ENCODE peak calls at places on chromosomes 1 and 21, in eight cellular contexts. U is H54, L is lower leg skin, W is GM12878, O is IMR-90, I is heart left ventricle, Z is prostate gland, K is tibial nerve. F is an unnamed sample.

GRCh38 chr1:111441573-111442192 is 7.4 kb downstream of the WDR77 start:
- DNase-seq in U (no peak), L (no peak), W (no peak), O (peak), I (no peak), Z (no peak), K (no peak), F (peak)

GRCh38 chr1:228021526-228022030 is 14.8 kb downstream of the WNT3A start:
- DNase-seq in U (no peak), L (no peak), W (no peak), O (peak), I (peak), Z (no peak), K (no peak), F (no peak)

GRCh38 chr21:32001390-32001789 is 128.6 kb downstream of the HUNK start:
- DNase-seq in U (no peak), L (no peak), W (no peak), O (no peak), I (no peak), Z (no peak), K (no peak), F (no peak)

GRCh38 chr1:24416666-24417391 is 1.2 kb downstream of the NIPAL3 start:
- DNase-seq in U (peak), L (no peak), W (peak), O (peak), I (no peak), Z (no peak), K (no peak), F (peak)

GRCh38 chr1:111101854-111102642 is 37.8 kb downstream of the DRAM2 start:
- DNase-seq in U (no peak), L (no peak), W (no peak), O (no peak), I (no peak), Z (no peak), K (no peak), F (no peak)

GRCh38 chr1:164637461-164638375 is 78.7 kb downstream of the PBX1 start:
- DNase-seq in U (peak), L (no peak), W (no peak), O (peak), I (peak), Z (no peak), K (no peak), F (no peak)

GRCh38 chr1:70288171-70288570 is 66.4 kb downstream of the ANKRD13C start:
- DNase-seq in U (no peak), L (no peak), W (no peak), O (peak), I (no peak), Z (no peak), K (no peak), F (no peak)

GRCh38 chr1:230698130-230698529 is 15.8 kb downstream of the AGT start:
- DNase-seq in U (no peak), L (no peak), W (no peak), O (no peak), I (no peak), Z (no peak), K (no peak), F (no peak)

GRCh38 chr1:192477630-192478029 is 97.9 kb upstream of the RGS1 start:
- DNase-seq in U (no peak), L (no peak), W (peak), O (peak), I (no peak), Z (no peak), K (no peak), F (peak)

GRCh38 chr1:243890576-243890975 is 40.5 kb upstream of the AKT3 start:
- DNase-seq in U (no peak), L (no peak), W (no peak), O (peak), I (no peak), Z (no peak), K (no peak), F (no peak)

GRCh38 chr21:38380391-38381137 is 117.7 kb downstream of the ERG start:
- DNase-seq in U (no peak), L (no peak), W (no peak), O (peak), I (no peak), Z (no peak), K (no peak), F (peak)

GRCh38 chr1:15075812-15076211 is 77.7 kb upstream of the TMEM51 start:
- DNase-seq in U (no peak), L (no peak), W (no peak), O (no peak), I (peak), Z (no peak), K (no peak), F (no peak)

GRCh38 chr1:118827207-118827606 is 160.9 kb downstream of the TBX15 start:
- DNase-seq in U (no peak), L (no peak), W (no peak), O (no peak), I (no peak), Z (no peak), K (no peak), F (no peak)

GRCh38 chr1:41751804-41752513 is 166.8 kb downstream of the HIVEP3 start:
- DNase-seq in U (peak), L (no peak), W (peak), O (peak), I (no peak), Z (no peak), K (no peak), F (peak)

GRCh38 chr1:197671140-197671539 is 104.1 kb downstream of the DENND1B start:
- DNase-seq in U (no peak), L (no peak), W (no peak), O (peak), I (no peak), Z (no peak), K (no peak), F (no peak)

GRCh38 chr1:237789619-237790018 is 101.1 kb downstream of the ZP4 start:
- DNase-seq in U (no peak), L (no peak), W (no peak), O (no peak), I (no peak), Z (no peak), K (no peak), F (no peak)

GRCh38 chr1:223504741-223505140 is 111.5 kb downstream of the CCDC185 start:
- DNase-seq in U (peak), L (no peak), W (no peak), O (peak), I (no peak), Z (no peak), K (no peak), F (no peak)

GRCh38 chr1:245113649-245114048 is 41.1 kb upstream of the KIF26B start:
- DNase-seq in U (no peak), L (no peak), W (no peak), O (no peak), I (no peak), Z (no peak), K (no peak), F (no peak)

GRCh38 chr1:81430955-81431646 is 369.6 kb upstream of the ADGRL2 start:
- DNase-seq in U (no peak), L (no peak), W (peak), O (no peak), I (no peak), Z (no peak), K (no peak), F (no peak)

GRCh38 chr1:116224561-116224960 is 113.4 kb downstream of the MAB21L3 start:
- DNase-seq in U (no peak), L (no peak), W (no peak), O (no peak), I (no peak), Z (no peak), K (no peak), F (no peak)

GRCh38 chr1:216215169-216215568 is 208.1 kb downstream of the USH2A start:
- DNase-seq in U (no peak), L (no peak), W (no peak), O (peak), I (no peak), Z (no peak), K (no peak), F (no peak)

GRCh38 chr1:184664042-184664659 is 90.5 kb downstream of the EDEM3 start:
- DNase-seq in U (peak), L (peak), W (no peak), O (peak), I (peak), Z (peak), K (peak), F (peak)

GRCh38 chr1:246394121-246394520 is 113.0 kb downstream of the SMYD3 start:
- DNase-seq in U (no peak), L (no peak), W (no peak), O (peak), I (no peak), Z (no peak), K (no peak), F (no peak)

GRCh38 chr1:22139817-22140216 is 3.1 kb downstream of the WNT4 start:
- DNase-seq in U (no peak), L (no peak), W (no peak), O (no peak), I (no peak), Z (no peak), K (no peak), F (no peak)

GRCh38 chr1:175844877-175845276 is 101.5 kb upstream of the TNR start:
- DNase-seq in U (no peak), L (no peak), W (no peak), O (no peak), I (no peak), Z (no peak), K (no peak), F (no peak)

GRCh38 chr1:71135571-71135970 is 54.7 kb upstream of the ZRANB2 start:
- DNase-seq in U (no peak), L (no peak), W (no peak), O (no peak), I (no peak), Z (no peak), K (no peak), F (no peak)

GRCh38 chr1:41218152-41218551 is 24.0 kb downstream of the SCMH1 start:
- DNase-seq in U (no peak), L (no peak), W (no peak), O (no peak), I (no peak), Z (no peak), K (no peak), F (no peak)

DNA sequence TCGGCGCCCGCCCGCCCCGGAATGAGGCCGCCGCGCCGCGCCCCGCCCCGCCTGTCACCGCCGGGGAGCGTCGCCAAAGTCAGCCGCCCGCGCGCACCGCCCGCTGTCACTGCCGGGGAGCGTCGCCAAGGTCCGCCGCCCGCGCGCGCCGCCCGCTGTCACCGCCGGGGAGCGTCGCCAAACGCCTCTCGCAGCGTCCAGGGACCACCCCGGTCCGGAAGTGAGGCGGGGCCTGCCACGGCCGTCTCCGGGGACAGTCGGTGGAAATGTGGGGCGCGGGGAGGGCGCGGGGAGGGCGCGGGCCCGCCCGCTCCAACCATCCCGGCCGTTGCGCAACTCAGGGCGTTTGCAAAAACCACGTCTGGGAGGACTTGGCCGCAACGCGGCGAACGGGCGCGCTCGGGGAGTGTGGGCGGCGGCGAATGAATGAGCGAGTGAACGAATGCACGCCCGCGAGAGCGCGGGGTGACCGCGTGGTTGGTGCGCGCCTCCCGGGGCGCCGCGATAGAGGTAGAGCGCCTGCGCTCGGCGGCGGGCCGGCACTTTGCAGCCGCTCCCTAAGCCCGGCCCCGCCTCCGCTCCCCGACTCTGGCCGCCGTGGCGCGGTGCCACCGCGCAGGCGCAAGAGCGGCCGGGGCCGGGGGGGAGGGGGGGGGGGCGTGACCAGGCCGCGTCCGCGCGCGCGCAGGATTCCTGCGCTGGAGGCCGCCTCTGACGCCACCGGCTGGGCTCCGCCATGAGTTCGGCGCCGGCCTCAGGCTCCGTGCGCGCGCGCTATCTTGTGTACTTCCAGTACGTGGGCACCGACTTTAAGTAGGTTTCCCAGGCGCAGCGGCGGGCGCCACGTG is at the start of the genes ACAP3 and PUSL1:
- DNase-seq in U (peak), L (peak), W (peak), O (peak), I (peak), Z (peak), K (peak), F (peak)
- TF ChIP-seq POLR2A in U (peak), L (no peak), W (peak), O (peak), I (no peak), Z (peak), K (peak), F (peak)

DNA sequence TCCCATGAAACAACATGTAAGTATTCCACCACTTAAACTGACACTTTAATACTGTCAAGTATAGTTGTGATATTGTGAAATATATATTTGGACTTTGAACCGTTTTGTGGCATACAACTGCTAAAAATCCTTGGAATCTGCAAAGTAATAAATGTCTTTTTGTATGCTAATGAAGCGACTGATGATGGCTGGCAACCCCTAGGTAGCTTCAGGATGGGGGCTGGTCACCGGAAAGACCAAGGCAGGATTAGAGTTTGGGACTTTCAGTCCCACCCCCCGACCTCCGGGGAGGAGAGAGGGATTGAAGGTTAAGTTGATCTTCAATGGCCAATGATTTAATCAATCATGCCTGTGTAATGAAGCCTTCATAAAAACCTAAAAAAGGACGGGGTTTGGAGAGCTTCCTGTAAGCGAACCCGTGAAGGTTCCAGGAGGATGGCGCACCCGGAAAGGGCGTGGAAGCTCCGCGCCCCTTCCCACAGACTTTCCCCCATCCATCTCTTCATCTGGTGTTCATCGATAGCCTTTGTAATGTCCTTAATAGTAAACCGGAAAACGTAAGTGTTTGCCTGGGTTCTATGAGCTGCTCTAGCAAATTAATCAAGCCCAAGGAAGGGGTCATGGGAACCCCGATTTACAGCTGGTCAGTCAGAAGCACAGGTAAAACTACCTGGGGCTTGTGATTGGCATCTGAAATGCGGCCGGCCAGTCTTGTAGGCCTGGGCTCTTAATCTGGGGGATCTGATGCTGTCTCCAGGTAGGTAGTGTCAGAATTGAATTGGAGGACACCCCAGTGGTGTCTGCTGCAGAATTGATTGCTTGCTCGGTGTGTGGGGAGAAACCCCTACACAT is 1.8 kb upstream of the ZNF281 start:
- DNase-seq in U (no peak), L (no peak), W (no peak), O (no peak), I (no peak), Z (no peak), K (no peak), F (no peak)
- TF ChIP-seq POLR2A in U (no peak), L (no peak), W (no peak), O (no peak), I (no peak), Z (no peak), K (no peak), F (no peak)

DNA sequence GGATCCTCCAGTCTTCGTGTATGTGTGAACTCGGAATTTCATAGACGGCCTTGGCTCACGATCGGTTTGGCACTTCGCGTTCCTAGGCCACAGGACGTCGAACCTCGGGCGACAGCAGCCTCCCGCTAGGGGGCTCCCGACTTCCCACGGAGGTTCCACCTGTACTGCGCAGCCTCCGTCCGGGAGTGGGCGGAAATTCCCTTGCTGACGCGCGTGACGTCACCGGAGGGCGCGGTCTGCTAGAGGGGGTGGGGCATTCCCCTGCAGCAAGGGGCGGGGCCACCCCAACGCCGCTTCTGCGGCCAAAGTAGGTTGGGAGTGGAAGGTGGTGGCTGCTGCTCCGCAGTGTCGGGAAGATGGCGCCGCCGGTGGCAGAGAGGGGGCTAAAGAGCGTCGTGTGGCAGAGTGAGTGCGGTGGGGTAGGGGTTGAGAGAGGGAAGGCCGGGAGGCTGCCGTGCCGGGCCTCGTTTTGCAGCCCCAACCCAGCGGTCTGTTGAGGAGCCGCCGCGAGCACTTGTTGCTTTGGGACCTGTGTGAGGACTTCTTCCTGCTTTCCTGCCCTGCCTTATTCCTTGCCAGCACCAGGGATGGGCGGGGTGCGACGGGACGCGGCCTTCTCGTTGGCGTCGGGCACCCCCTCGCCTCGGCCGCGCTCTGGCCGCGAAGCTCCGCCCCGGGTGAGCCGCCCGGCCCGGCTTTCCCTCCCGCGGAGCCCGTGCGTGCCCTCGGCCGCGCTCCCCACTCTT is at the start of gene STXBP3:
- DNase-seq in U (peak), L (peak), W (peak), O (peak), I (peak), Z (peak), K (peak), F (peak)
- TF ChIP-seq POLR2A in U (peak), L (no peak), W (peak), O (peak), I (peak), Z (peak), K (peak), F (peak)

GRCh38 chr1:39926343-39926769 is 24.6 kb upstream of the MYCL start:
- DNase-seq in U (no peak), L (no peak), W (no peak), O (peak), I (no peak), Z (no peak), K (no peak), F (peak)
- TF ChIP-seq POLR2A in U (no peak), L (no peak), W (no peak), O (no peak), I (no peak), Z (peak), K (no peak), F (no peak)

F was measured in NB4.